ENCODE peak calls at places on chromosome 20, in four cellular contexts. D, T, J and L are unnamed samples.

GRCh38 chr20:2759143-2759542 is 41.3 kb downstream of the CPXM1 start:
- DNase-seq in J (no peak), T (no peak), D (no peak), L (no peak)

GRCh38 chr20:4711511-4711910 is 10.2 kb upstream of the PRND start:
- DNase-seq in J (no peak), T (no peak), D (no peak), L (no peak)

GRCh38 chr20:44348168-44348659 is 7.3 kb upstream of the HNF4A start:
- DNase-seq in T (no peak), D (no peak), J (no peak), L (no peak)

GRCh38 chr20:21498646-21499045 is 15.2 kb downstream of the NKX2-2 start:
- DNase-seq in J (no peak), D (no peak), T (no peak), L (no peak)

GRCh38 chr20:20373046-20373706 is 5.3 kb downstream of the INSM1 start:
- DNase-seq in D (no peak), T (no peak), J (no peak), L (no peak)

GRCh38 chr20:51886891-51887608 is 84.7 kb upstream of the SALL4 start:
- DNase-seq in D (no peak), J (no peak), T (no peak), L (no peak)

GRCh38 chr20:49573900-49574416 is 6.0 kb upstream of the PTGIS start:
- DNase-seq in D (peak), T (peak), J (no peak), L (no peak)

GRCh38 chr20:36709126-36709525 is 36.8 kb downstream of the NDRG3 start:
- DNase-seq in J (no peak), D (no peak), T (no peak), L (no peak)

GRCh38 chr20:57682184-57683038 is 27.4 kb downstream of the PMEPA1 start:
- DNase-seq in T (peak), J (no peak), D (no peak), L (no peak)

GRCh38 chr20:23508896-23509579 is 18.1 kb downstream of the CST8 start:
- DNase-seq in T (no peak), J (no peak), D (no peak), L (no peak)

GRCh38 chr20:62042025-62042820 is 23.5 kb downstream of the TAF4 start:
- DNase-seq in T (no peak), J (no peak), D (no peak), L (peak)

GRCh38 chr20:19658137-19658536 is 99.9 kb upstream of the RIN2 start:
- DNase-seq in D (no peak), J (no peak), T (no peak), L (no peak)